ENCODE peak calls at places on chromosomes 16 and 17, in eight cellular contexts. E is pancreas, X is left ventricle myocardium inferior, R is foreskin keratinocyte, B is heart left ventricle, L is mesendoderm, Y is hepatocyte, S is IMR-90. V is an unnamed sample. For H3K4me1, the result is how much of the 10 kb centered on the place peaks cover.

GRCh38 chr17:65634533-65634932 is 73.1 kb upstream of the AXIN2 start:
- DNase-seq in R (no peak), L (peak), E (peak), Y (peak), S (no peak), B (no peak), X (no peak), V (no peak)

GRCh38 chr16:396605-397004 is 394 bp upstream of the NME4 start:
- DNase-seq in S (peak), B (no peak), X (peak), R (no peak), E (no peak), Y (peak), L (peak), V (peak)

GRCh38 chr16:88651989-88652762 is 1.3 kb upstream of the CYBA start:
- DNase-seq in R (no peak), B (no peak), Y (no peak), X (no peak), E (no peak), S (no peak), L (no peak), V (no peak)

GRCh38 chr17:76381633-76382304 is 2.6 kb upstream of the SPHK1 start:
- DNase-seq in L (peak), B (no peak), S (peak), E (no peak), R (no peak), Y (no peak), X (no peak), V (no peak)

GRCh38 chr16:51880776-51881175 is 666.2 kb downstream of the TOX3 start:
- DNase-seq in X (no peak), E (no peak), B (no peak), L (no peak), R (peak), S (peak), Y (no peak), V (no peak)

GRCh38 chr16:2468142-2468724 is 2.9 kb upstream of the NTN3 start:
- DNase-seq in E (no peak), X (no peak), S (peak), L (peak), B (no peak), Y (peak), R (peak), V (no peak)

GRCh38 chr17:20234266-20234665 is 225.1 kb downstream of the SPECC1 start:
- DNase-seq in B (no peak), R (no peak), E (no peak), Y (no peak), X (no peak), L (no peak), S (no peak), V (no peak)

GRCh38 chr17:58052951-58053715 is 30.1 kb upstream of the DYNLL2 start:
- DNase-seq in Y (no peak), S (no peak), E (no peak), L (peak), X (no peak), R (no peak), B (no peak), V (no peak)

GRCh38 chr16:16137110-16137509 is 86.2 kb downstream of the ABCC6 start:
- DNase-seq in B (no peak), S (no peak), E (no peak), L (peak), X (no peak), R (no peak), Y (no peak), V (no peak)

GRCh38 chr17:2695243-2695960 is 16.2 kb downstream of the CLUH start:
- DNase-seq in L (no peak), B (no peak), X (no peak), E (peak), S (no peak), Y (no peak), R (no peak), V (no peak)

GRCh38 chr16:47732122-47732805 is 271.1 kb downstream of the PHKB start:
- DNase-seq in L (peak), Y (no peak), X (no peak), E (no peak), S (peak), B (no peak), R (peak), V (no peak)

GRCh38 chr16:58494981-58495860 is 4.7 kb upstream of the NDRG4 start:
- DNase-seq in S (peak), R (peak), X (peak), B (peak), E (peak), Y (peak), L (peak), V (peak)

GRCh38 chr17:59115474-59115873 is 8.8 kb upstream of the TRIM37 start:
- DNase-seq in X (no peak), S (no peak), R (no peak), B (no peak), E (no peak), Y (no peak), L (no peak), V (no peak)

GRCh38 chr16:51938861-51939260 is 608.1 kb downstream of the TOX3 start:
- DNase-seq in B (no peak), S (no peak), E (no peak), R (peak), Y (no peak), L (no peak), X (no peak), V (no peak)

GRCh38 chr16:17411263-17411662 is 59.5 kb downstream of the XYLT1 start:
- DNase-seq in X (no peak), R (no peak), S (no peak), E (no peak), B (no peak), L (no peak), Y (no peak), V (no peak)

GRCh38 chr17:79784353-79785016 is 6.5 kb downstream of the CBX2 start:
- DNase-seq in R (no peak), B (no peak), E (no peak), Y (no peak), S (no peak), L (no peak), X (no peak), V (no peak)

GRCh38 chr17:76034433-76035185 is 7.5 kb upstream of the EVPL start:
- DNase-seq in E (no peak), L (no peak), X (no peak), S (no peak), R (no peak), Y (no peak), B (no peak), V (no peak)

GRCh38 chr16:27642753-27643152 is 92.8 kb downstream of the KATNIP start:
- DNase-seq in E (no peak), B (no peak), R (no peak), Y (no peak), X (no peak), L (peak), S (peak), V (no peak)

GRCh38 chr17:62724398-62725146 is 83.5 kb downstream of the MARCHF10 start:
- DNase-seq in S (peak), L (no peak), Y (no peak), X (no peak), E (no peak), B (no peak), R (peak), V (no peak)

GRCh38 chr16:67158637-67159600 is 790 bp downstream of the TRADD start:
- DNase-seq in B (peak), L (peak), S (no peak), Y (peak), E (peak), R (no peak), X (peak), V (no peak)

DNA sequence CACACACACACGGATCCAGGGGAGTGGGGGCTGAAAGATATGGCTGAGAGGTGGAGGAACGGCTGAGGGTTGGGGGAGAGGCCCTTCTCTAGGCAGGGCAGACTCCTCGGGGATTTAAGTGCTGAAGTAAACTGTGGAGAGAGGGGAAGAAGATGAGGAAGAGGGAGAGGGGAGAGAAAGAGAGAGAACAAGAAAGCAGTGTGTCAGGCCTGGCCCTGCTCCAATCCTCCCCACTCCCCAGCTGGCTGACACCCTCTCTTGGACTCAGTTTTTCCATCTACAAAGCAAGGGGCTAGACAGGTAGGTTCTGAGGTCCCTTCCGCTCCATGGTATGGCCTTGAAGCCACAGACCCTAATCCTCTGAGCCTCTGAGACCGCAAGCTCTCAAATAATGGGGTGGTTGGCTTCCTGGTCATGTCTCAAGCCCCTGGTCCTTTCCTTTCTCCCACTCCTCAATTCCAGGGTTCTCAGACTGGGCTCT is 2.0 kb downstream of the VAMP2 start:
- DNase-seq in X (no peak), E (no peak), R (no peak), S (no peak), B (no peak), Y (no peak), L (no peak), V (no peak)
- H3K4me1 ChIP-seq in X (half or more), E (under half), R (under half), S (under half), B (under half), Y (under half), L (under half), V (under half)

GRCh38 chr16:84303023-84303422 is 8.3 kb downstream of the WFDC1 start:
- DNase-seq in B (no peak), E (no peak), L (no peak), Y (peak), S (peak), R (no peak), X (no peak), V (no peak)
- H3K4me1 ChIP-seq in B (under half), E (under half), L (under half), Y (under half), S (under half), R (under half), X (under half), V (under half)

GRCh38 chr16:84618428-84619102 is 687 bp upstream of the COTL1 start:
- DNase-seq in R (peak), X (no peak), L (peak), E (peak), B (no peak), S (peak), Y (peak), V (no peak)

GRCh38 chr16:84617068-84617630 is 729 bp downstream of the COTL1 start:
- DNase-seq in L (no peak), B (no peak), E (no peak), S (no peak), X (no peak), Y (peak), R (peak), V (no peak)

GRCh38 chr16:84617631-84618427 is at the start of gene COTL1:
- DNase-seq in S (peak), E (peak), B (peak), X (peak), R (peak), Y (peak), L (peak), V (peak)

GRCh38 chr16:84616515-84616914 is 1.4 kb downstream of the COTL1 start:
- DNase-seq in L (no peak), X (no peak), S (no peak), B (no peak), E (no peak), Y (no peak), R (peak), V (no peak)

DNA sequence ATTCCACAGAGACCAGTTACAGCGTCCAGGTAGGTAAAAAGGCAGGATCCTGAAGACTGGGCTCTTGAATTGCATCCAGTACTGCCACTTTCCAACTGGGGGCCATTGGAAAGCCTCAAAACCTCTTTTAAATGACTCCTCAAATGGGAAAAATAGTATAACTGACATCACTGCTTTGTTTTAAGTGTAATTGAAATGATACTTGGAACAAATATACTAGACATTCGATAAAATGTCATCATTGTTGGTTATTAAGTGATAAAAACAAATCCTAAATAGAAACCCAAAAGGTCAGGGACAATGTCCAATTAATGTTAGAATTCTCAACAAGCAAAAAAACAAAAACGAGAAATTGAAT is 1.2 kb upstream of the COTL1 start:
- DNase-seq in S (no peak), Y (no peak), E (no peak), R (no peak), B (no peak), X (no peak), L (no peak), V (no peak)
- H3K4me1 ChIP-seq in S (under half), Y (under half), E (under half), R (under half), B (under half), X (under half), L (under half), V (under half)

GRCh38 chr17:36944488-36945040 is 4.2 kb upstream of the AATF start:
- DNase-seq in B (no peak), Y (no peak), X (no peak), E (no peak), L (no peak), R (no peak), S (no peak), V (no peak)
- H3K4me1 ChIP-seq in B (under half), Y (under half), X (under half), E (under half), L (under half), R (under half), S (under half), V (under half)

GRCh38 chr16:19104591-19104990 is 9.2 kb upstream of the ITPRIPL2 start:
- DNase-seq in E (no peak), Y (no peak), L (no peak), X (no peak), B (no peak), R (no peak), S (no peak), V (no peak)

GRCh38 chr16:19105131-19105530 is 8.6 kb upstream of the ITPRIPL2 start:
- DNase-seq in R (no peak), L (no peak), X (no peak), S (no peak), E (no peak), Y (no peak), B (no peak), V (no peak)

GRCh38 chr16:19108409-19109287 is 5.1 kb upstream of the ITPRIPL2 start:
- DNase-seq in E (no peak), B (no peak), L (no peak), Y (no peak), R (no peak), S (no peak), X (no peak), V (no peak)

GRCh38 chr16:19106625-19107020 is 7.1 kb upstream of the ITPRIPL2 start:
- DNase-seq in L (no peak), X (no peak), S (no peak), E (no peak), B (no peak), Y (no peak), R (no peak), V (no peak)

GRCh38 chr16:19105891-19106624 is 7.7 kb upstream of the ITPRIPL2 start:
- DNase-seq in Y (no peak), E (no peak), S (peak), B (no peak), R (no peak), X (peak), L (no peak), V (no peak)
- H3K4me1 ChIP-seq in Y (under half), E (under half), S (under half), B (under half), R (under half), X (under half), L (under half), V (under half)

DNA sequence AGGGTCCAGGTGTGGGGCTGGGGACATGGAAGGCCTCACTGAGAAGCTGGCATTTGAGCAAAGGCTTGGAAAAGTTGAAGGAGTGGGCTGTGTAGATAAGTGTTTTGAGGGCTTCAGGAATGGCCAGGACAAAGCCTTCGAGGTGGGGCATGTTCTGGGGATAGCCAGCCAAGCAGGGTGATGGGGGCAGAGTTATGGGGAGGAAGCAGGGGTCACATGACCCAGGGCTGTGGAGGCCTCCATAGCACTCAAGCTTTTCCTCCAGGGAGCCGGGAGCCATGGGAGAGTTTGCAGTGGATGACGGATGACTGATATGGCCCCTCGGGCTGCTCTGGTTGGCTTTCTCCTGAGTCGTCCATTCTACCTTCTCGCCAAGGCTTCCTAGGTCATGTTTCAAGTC is 27.6 kb downstream of the PLCG2 start:
- DNase-seq in B (no peak), S (no peak), X (no peak), E (no peak), L (no peak), R (no peak), Y (no peak), V (no peak)
- H3K4me1 ChIP-seq in B (under half), S (under half), X (under half), E (under half), L (under half), R (under half), Y (under half), V (under half)

GRCh38 chr17:81406117-81406953 is 11.1 kb downstream of the BAHCC1 start:
- DNase-seq in X (no peak), L (no peak), R (no peak), B (no peak), E (no peak), Y (no peak), S (no peak), V (peak)

GRCh38 chr17:81403671-81404534 is 8.6 kb downstream of the BAHCC1 start:
- DNase-seq in S (no peak), B (no peak), Y (no peak), L (peak), R (no peak), X (peak), E (no peak), V (peak)

GRCh38 chr17:81403040-81403467 is 7.8 kb downstream of the BAHCC1 start:
- DNase-seq in E (no peak), L (peak), X (no peak), S (peak), B (no peak), R (no peak), Y (no peak), V (no peak)

GRCh38 chr17:81405382-81406005 is 10.2 kb downstream of the BAHCC1 start:
- DNase-seq in L (no peak), R (no peak), B (peak), E (no peak), S (no peak), X (peak), Y (peak), V (peak)

GRCh38 chr17:81404557-81405165 is 9.4 kb downstream of the BAHCC1 start:
- DNase-seq in B (no peak), S (no peak), X (no peak), Y (no peak), L (no peak), R (no peak), E (no peak), V (no peak)
- H3K4me1 ChIP-seq in B (half or more), S (under half), X (half or more), Y (half or more), L (under half), R (under half), E (under half), V (half or more)

GRCh38 chr17:42406602-42407288 is 16.3 kb downstream of the CAVIN1 start:
- DNase-seq in R (no peak), L (no peak), X (no peak), S (no peak), B (no peak), Y (no peak), E (no peak), V (no peak)
- H3K4me1 ChIP-seq in R (under half), L (under half), X (half or more), S (under half), B (half or more), Y (under half), E (under half), V (half or more)

GRCh38 chr16:31090540-31090939 is 1.8 kb upstream of the PRSS53 start:
- DNase-seq in R (no peak), E (no peak), Y (peak), B (peak), X (no peak), L (no peak), S (peak), V (peak)

GRCh38 chr16:31093132-31093703 is 1.4 kb downstream of the VKORC1 start:
- DNase-seq in X (no peak), Y (peak), L (peak), B (peak), E (peak), R (no peak), S (peak), V (peak)

GRCh38 chr16:31092330-31092729 is 2.3 kb downstream of the VKORC1 start:
- DNase-seq in R (no peak), S (peak), B (peak), E (no peak), X (no peak), L (no peak), Y (peak), V (peak)

GRCh38 chr16:31094424-31095120 is at the start of gene VKORC1:
- DNase-seq in S (peak), R (peak), B (peak), X (peak), Y (peak), E (peak), L (peak), V (peak)

GRCh38 chr16:31094088-31094423 is 541 bp downstream of the VKORC1 start:
- DNase-seq in S (no peak), R (no peak), Y (peak), X (no peak), E (peak), L (peak), B (no peak), V (no peak)
- H3K4me1 ChIP-seq in S (under half), R (under half), Y (under half), X (under half), E (under half), L (under half), B (under half), V (under half)